ENCODE peak calls at places on chromosomes 4 and X, in nine cellular contexts. A, G, H, R, T, K, O, W and Q are unnamed samples. For H3K36me3, the result is how much of the 10 kb centered on the place peaks cover.

GRCh38 chr4:173477016-173477415 is 53.0 kb downstream of the HAND2 start:
- DNase-seq in T (no peak), G (no peak), O (no peak), A (no peak), K (no peak), R (no peak), H (peak), W (no peak), Q (no peak)

GRCh38 chr4:154590329-154591006 is at the start of gene FGA:
- DNase-seq in A (no peak), T (no peak), K (no peak), G (no peak), H (no peak), W (peak), R (no peak), O (no peak), Q (no peak)

GRCh38 chr4:109005523-109005922 is 242.7 kb upstream of the ETNPPL start:
- DNase-seq in G (no peak), H (peak), A (no peak), O (no peak), R (no peak), T (no peak), K (peak), W (peak), Q (peak)

GRCh38 chr4:174490356-174490969 is 31.8 kb downstream of the HPGD start:
- DNase-seq in R (no peak), G (no peak), W (no peak), A (no peak), O (no peak), K (no peak), H (peak), T (no peak), Q (peak)

GRCh38 chr4:147594107-147594506 is 23.1 kb upstream of the TMEM184C start:
- DNase-seq in G (no peak), H (no peak), W (no peak), T (no peak), A (no peak), R (no peak), K (no peak), O (peak), Q (no peak)

GRCh38 chr4:45385306-45385705 is 659.0 kb upstream of the GNPDA2 start:
- DNase-seq in O (no peak), H (no peak), T (no peak), R (no peak), W (no peak), G (no peak), K (no peak), A (no peak), Q (no peak)

GRCh38 chr4:112523008-112523440 is 7.0 kb upstream of the NEUROG2 start:
- DNase-seq in A (no peak), R (peak), T (no peak), O (no peak), K (peak), H (peak), G (no peak), W (no peak), Q (no peak)

GRCh38 chr4:180636696-180637095 is 1606.5 kb upstream of the TENM3 start:
- DNase-seq in G (no peak), K (peak), W (peak), R (no peak), O (no peak), T (no peak), A (no peak), H (peak), Q (no peak)

GRCh38 chr4:43776371-43776770 is 672.2 kb downstream of the KCTD8 start:
- DNase-seq in R (peak), G (no peak), W (no peak), H (no peak), K (no peak), A (no peak), T (no peak), O (no peak), Q (peak)

GRCh38 chr4:76539979-76540378 is 105.0 kb downstream of the SHROOM3 start:
- DNase-seq in T (no peak), R (no peak), G (no peak), W (peak), K (no peak), H (peak), A (no peak), O (no peak), Q (no peak)

GRCh38 chrX:137858106-137858505 is 292.2 kb downstream of the ZIC3 start:
- DNase-seq in K (no peak), G (no peak), T (no peak), O (no peak), R (no peak), A (no peak), H (no peak), W (no peak), Q (no peak)

GRCh38 chrX:53320543-53321215 is 39.3 kb upstream of the IQSEC2 start:
- DNase-seq in K (no peak), W (no peak), T (peak), A (no peak), R (no peak), O (no peak), H (no peak), G (no peak), Q (no peak)

GRCh38 chr4:168562021-168562691 is 65.3 kb downstream of the PALLD start:
- DNase-seq in W (no peak), G (no peak), R (no peak), K (peak), O (no peak), T (no peak), A (no peak), H (peak), Q (peak)

GRCh38 chrX:12145402-12145801 is 7.1 kb downstream of the FRMPD4 start:
- DNase-seq in O (no peak), H (no peak), A (no peak), W (no peak), K (no peak), G (no peak), R (no peak), T (no peak), Q (no peak)

GRCh38 chrX:45191820-45192409 is 8.8 kb downstream of the DIPK2B start:
- DNase-seq in H (peak), R (no peak), G (no peak), O (no peak), K (no peak), T (no peak), A (no peak), W (no peak), Q (no peak)

GRCh38 chrX:118632862-118633261 is 94.5 kb upstream of the IL13RA1 start:
- DNase-seq in O (no peak), R (no peak), A (no peak), H (no peak), K (no peak), T (no peak), G (no peak), W (no peak), Q (no peak)

GRCh38 chrX:47358387-47359065 is 11.9 kb upstream of the ZNF157 start:
- DNase-seq in W (no peak), O (no peak), H (no peak), R (no peak), T (no peak), K (no peak), A (no peak), G (no peak), Q (no peak)

GRCh38 chr4:5018603-5019002 is 655 bp downstream of the CYTL1 start:
- DNase-seq in H (no peak), G (no peak), T (no peak), R (no peak), O (no peak), K (no peak), W (no peak), A (no peak), Q (no peak)
- H3K4me3 ChIP-seq in H (no peak), G (no peak), T (no peak), R (no peak), O (no peak), K (no peak), W (no peak), A (no peak), Q (no peak)

GRCh38 chrX:64894454-64895038 is 81.7 kb downstream of the ZC4H2 start:
- DNase-seq in T (peak), K (peak), R (no peak), A (no peak), H (no peak), W (no peak), O (no peak), G (no peak), Q (peak)
- TF ChIP-seq CTCF in T (no peak), K (peak), R (peak), A (no peak), H (no peak), W (peak), O (peak), G (peak), Q (peak)

DNA sequence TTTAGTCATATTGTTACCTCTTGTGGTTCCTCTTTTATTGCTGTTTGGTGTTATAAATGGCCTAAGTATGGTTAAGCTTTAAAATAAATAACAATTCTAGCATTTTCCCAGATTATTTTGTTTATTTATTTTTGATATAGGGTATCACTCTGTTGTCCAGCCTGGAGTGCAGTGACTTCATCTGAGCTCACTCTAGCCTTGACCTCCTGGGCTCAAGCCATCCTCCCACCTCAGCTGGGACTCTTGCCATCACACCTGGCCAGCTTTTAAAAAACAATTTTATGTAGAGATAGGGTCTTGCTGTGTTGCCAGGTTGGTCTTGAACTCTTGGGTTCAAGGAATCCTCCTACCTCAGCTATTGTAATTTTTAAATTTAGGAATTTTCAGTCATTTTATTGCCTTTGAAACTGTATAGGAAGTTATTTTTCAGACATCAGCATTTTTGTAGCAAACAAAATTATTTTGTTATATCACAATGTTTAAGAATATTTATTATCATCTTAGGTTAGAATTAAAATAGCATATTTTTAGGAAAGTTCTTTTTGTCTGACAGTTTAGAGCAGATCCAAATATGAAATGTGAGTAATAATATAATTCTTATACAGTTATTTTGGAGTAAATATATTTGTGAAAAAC is 66.3 kb upstream of the RHOH start:
- DNase-seq in H (no peak), T (no peak), A (no peak), R (no peak), G (no peak), O (no peak), K (no peak), W (no peak), Q (no peak)
- H3K36me3 ChIP-seq in H (under half), T (under half), A (under half), R (under half), G (under half), O (under half), K (under half), W (under half), Q (under half)

GRCh38 chr4:181823183-181823582 is 420.0 kb upstream of the TENM3 start:
- DNase-seq in O (no peak), G (no peak), T (no peak), R (no peak), W (no peak), K (no peak), A (no peak), H (no peak), Q (no peak)

GRCh38 chr4:181823645-181824044 is 419.6 kb upstream of the TENM3 start:
- DNase-seq in A (no peak), K (no peak), W (no peak), T (no peak), G (no peak), R (no peak), H (no peak), O (no peak), Q (no peak)

GRCh38 chr4:181820518-181820917 is 422.7 kb upstream of the TENM3 start:
- DNase-seq in O (no peak), G (no peak), H (no peak), R (no peak), K (no peak), T (no peak), W (no peak), A (no peak), Q (no peak)

GRCh38 chr4:181821039-181822004 is 421.9 kb upstream of the TENM3 start:
- DNase-seq in A (no peak), W (peak), O (no peak), R (no peak), G (no peak), K (peak), H (peak), T (no peak), Q (peak)

DNA sequence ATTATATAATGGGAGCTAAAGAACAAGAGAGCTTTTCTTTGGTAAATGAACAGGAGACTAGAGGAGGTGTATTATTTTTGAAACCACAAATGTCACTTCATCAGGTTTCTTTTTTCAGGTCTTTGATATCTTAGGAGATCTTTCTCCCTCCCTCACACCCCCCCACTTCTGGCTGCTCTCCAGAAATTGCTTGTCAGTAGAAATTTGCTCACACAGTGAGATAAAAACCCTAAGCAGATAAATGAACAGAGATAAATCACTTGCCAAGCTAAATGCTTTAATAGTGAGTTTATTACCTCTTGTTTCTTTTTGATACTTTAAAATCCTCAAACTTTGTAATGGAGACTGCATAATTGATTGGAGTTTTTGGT is 421.2 kb upstream of the TENM3 start:
- DNase-seq in K (peak), H (peak), O (no peak), A (no peak), R (no peak), T (no peak), W (no peak), G (no peak), Q (no peak)
- H3K4me3 ChIP-seq in K (no peak), H (peak), O (no peak), A (no peak), R (no peak), T (no peak), W (no peak), G (no peak), Q (no peak)

GRCh38 chrX:105872921-105873320 is 50.6 kb downstream of the NRK start:
- DNase-seq in G (no peak), K (peak), W (no peak), R (no peak), T (no peak), H (no peak), A (no peak), O (no peak), Q (no peak)

GRCh38 chrX:105880491-105880890 is 58.2 kb downstream of the NRK start:
- DNase-seq in T (no peak), O (no peak), A (no peak), R (no peak), G (no peak), H (no peak), W (no peak), K (no peak), Q (no peak)

GRCh38 chrX:105874790-105875189 is 52.5 kb downstream of the NRK start:
- DNase-seq in A (no peak), K (no peak), T (no peak), G (no peak), H (no peak), R (no peak), W (no peak), O (no peak), Q (no peak)

DNA sequence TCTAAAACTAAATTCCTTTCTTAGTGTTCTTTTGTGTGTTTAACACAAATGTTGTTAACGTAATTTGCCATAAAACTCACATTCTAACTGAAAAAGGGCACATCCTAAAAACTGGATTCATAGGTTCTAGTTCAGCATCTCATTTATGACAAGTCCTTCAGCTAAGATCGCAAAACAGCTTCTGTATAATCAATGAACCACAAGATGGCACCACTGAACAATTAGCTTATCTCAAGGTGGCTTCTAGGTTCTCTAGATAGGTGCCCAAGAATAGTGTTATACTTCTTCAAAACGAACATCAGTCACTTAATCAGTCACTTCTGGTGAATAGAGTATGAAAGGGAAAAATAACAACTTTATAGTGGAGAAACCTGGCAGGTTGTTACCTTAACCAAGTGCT is 54.3 kb downstream of the NRK start:
- DNase-seq in G (no peak), W (no peak), K (peak), A (no peak), R (no peak), H (no peak), O (no peak), T (no peak), Q (peak)
- TF ChIP-seq CTCF in G (no peak), W (peak), K (peak), A (no peak), R (peak), H (no peak), O (no peak), T (no peak), Q (peak)

GRCh38 chr4:6616087-6616995 is 24.1 kb upstream of the MRFAP1 start:
- DNase-seq in K (no peak), O (no peak), R (no peak), T (no peak), A (no peak), H (no peak), G (no peak), W (no peak), Q (no peak)
- H3K36me3 ChIP-seq in K (under half), O (half or more), R (under half), T (half or more), A (half or more), H (under half), G (under half), W (under half), Q (under half)

GRCh38 chr4:18318682-18319410 is 297.3 kb upstream of the LCORL start:
- DNase-seq in A (no peak), G (no peak), W (no peak), K (no peak), T (peak), O (no peak), H (no peak), R (no peak), Q (no peak)

GRCh38 chr4:18314731-18315130 is 293.2 kb upstream of the LCORL start:
- DNase-seq in K (no peak), H (no peak), W (no peak), G (no peak), R (no peak), T (no peak), A (no peak), O (no peak), Q (no peak)

GRCh38 chr4:18322111-18322510 is 300.6 kb upstream of the LCORL start:
- DNase-seq in O (no peak), T (no peak), H (no peak), G (no peak), R (no peak), K (no peak), W (no peak), A (no peak), Q (no peak)

DNA sequence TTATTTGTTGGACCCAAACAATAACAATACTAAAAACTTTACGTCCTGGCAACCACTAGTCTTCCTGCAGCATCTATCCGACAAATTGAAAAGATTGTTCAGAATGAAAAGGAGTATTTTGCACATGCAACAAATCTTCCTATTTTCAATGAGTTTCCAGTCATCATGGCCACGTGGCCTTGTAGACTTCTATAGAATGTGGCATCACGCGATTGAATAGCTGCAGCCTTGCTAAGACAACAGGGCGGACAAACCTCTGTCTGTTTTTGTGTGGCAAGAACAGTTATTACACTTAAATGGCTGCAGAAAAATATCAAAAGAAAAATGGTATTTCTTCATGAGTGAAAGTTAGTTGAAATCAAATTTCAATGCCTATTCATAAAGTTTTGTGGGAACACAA is 297.9 kb upstream of the LCORL start:
- DNase-seq in O (no peak), W (no peak), T (no peak), H (no peak), A (no peak), G (no peak), R (no peak), K (no peak), Q (no peak)
- H3K4me3 ChIP-seq in O (no peak), W (no peak), T (no peak), H (no peak), A (no peak), G (no peak), R (no peak), K (no peak), Q (no peak)